ENCODE peak calls at places on chromosomes 5 and 9, in six cellular contexts. Y is lung, J is OCI-LY7, M is tibial nerve, R is astrocyte, Q is lower lobe of right lung. F is an unnamed sample. For H3K4me1, the result is how much of the 10 kb centered on the place peaks cover.

GRCh38 chr9:5089737-5090136 is 95.7 kb downstream of the INSL6 start:
- DNase-seq in R (no peak), J (no peak), Y (no peak), Q (no peak), M (no peak), F (no peak)

GRCh38 chr5:57298295-57298984 is 124.6 kb downstream of the GPBP1 start:
- DNase-seq in J (peak), M (peak), Y (peak), R (peak), Q (peak), F (peak)

GRCh38 chr9:120655005-120655622 is 59.2 kb downstream of the MEGF9 start:
- DNase-seq in Y (no peak), M (no peak), Q (no peak), J (no peak), R (peak), F (no peak)

GRCh38 chr5:40616791-40617190 is 62.9 kb upstream of the PTGER4 start:
- DNase-seq in R (no peak), J (no peak), M (no peak), Y (no peak), Q (no peak), F (no peak)

GRCh38 chr9:133103183-133103986 is 17.7 kb downstream of the RALGDS start:
- DNase-seq in R (no peak), M (peak), Y (peak), Q (peak), J (peak), F (no peak)

GRCh38 chr5:149455889-149456409 is 76.9 kb upstream of the IL17B start:
- DNase-seq in R (peak), M (no peak), J (no peak), Q (no peak), Y (no peak), F (no peak)

GRCh38 chr9:111158375-111158774 is 120.1 kb upstream of the LPAR1 start:
- DNase-seq in M (peak), J (no peak), R (peak), Y (no peak), Q (no peak), F (no peak)

GRCh38 chr9:96141666-96142065 is 160.3 kb downstream of the HSD17B3 start:
- DNase-seq in R (no peak), Y (no peak), J (no peak), M (no peak), Q (no peak), F (no peak)

GRCh38 chr5:137292461-137293025 is 206.6 kb downstream of the SPOCK1 start:
- DNase-seq in M (no peak), R (no peak), Q (no peak), Y (no peak), J (no peak), F (no peak)

GRCh38 chr5:171367424-171368370 is 20.0 kb upstream of the NPM1 start:
- DNase-seq in J (no peak), Q (no peak), Y (no peak), R (peak), M (no peak), F (no peak)

GRCh38 chr5:109907189-109907588 is 217.5 kb downstream of the MAN2A1 start:
- DNase-seq in J (no peak), Y (no peak), R (peak), Q (no peak), M (peak), F (no peak)

GRCh38 chr9:111566234-111566633 is 33.2 kb downstream of the PTGR1 start:
- DNase-seq in Y (no peak), Q (no peak), R (no peak), J (no peak), M (no peak), F (no peak)

GRCh38 chr9:20225841-20226240 is 396.5 kb downstream of the MLLT3 start:
- DNase-seq in M (no peak), Y (no peak), J (no peak), Q (no peak), R (no peak), F (no peak)

GRCh38 chr9:97526895-97527575 is 25.6 kb downstream of the TMOD1 start:
- DNase-seq in Y (no peak), M (no peak), J (no peak), Q (no peak), R (no peak), F (no peak)

GRCh38 chr9:127314911-127315310 is 50.3 kb downstream of the GARNL3 start:
- DNase-seq in M (no peak), R (no peak), Y (no peak), Q (no peak), J (no peak), F (no peak)

GRCh38 chr9:35859995-35860348 is 10.2 kb downstream of the OR13J1 start:
- DNase-seq in M (no peak), Q (no peak), R (no peak), J (no peak), Y (no peak), F (no peak)

GRCh38 chr5:146788918-146789317 is 89.6 kb downstream of the PPP2R2B start:
- DNase-seq in Y (no peak), J (no peak), R (no peak), M (no peak), Q (no peak), F (no peak)

DNA sequence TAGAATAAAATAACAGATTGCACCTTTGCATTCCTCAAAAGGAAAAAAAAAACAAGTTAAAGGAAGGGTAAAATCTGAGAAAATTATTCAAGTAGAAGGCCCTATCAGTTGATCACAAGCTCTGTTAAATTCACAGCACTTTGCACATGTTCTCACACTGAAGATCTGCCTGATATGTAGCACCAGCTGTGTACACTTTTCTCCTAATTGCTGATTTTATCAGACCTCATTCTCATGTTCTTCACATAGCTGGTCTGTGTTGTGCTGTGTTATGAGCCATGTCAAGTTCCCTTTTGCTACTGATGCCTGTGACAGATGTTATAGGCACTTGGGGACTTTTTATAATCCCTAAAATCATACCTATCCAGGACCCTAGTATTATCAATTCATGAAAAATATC is 390.4 kb upstream of the PRR16 start:
- DNase-seq in M (no peak), Y (no peak), Q (no peak), J (no peak), R (no peak), F (no peak)
- H3K27ac ChIP-seq in M (no peak), Y (no peak), Q (no peak), J (no peak), R (no peak), F (no peak)

DNA sequence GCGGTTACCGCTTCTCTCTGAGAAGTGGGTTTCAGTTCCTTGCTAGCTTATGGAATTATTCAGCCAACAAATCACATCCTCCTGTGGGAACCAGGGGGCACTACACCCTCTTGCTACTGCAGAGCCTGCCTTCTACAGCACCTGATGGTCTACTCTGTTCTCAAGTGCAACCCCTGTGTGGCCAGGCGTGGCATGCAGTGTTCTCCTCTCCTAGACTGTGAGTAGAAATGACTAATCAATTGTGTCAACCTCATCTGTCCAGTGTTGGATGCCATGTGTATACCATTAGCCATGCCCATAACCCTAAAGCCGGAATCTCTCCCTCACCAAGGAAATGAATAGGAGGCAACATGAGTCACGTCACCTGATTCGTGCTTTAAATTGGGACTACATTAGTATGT is 117.2 kb upstream of the LIFR start:
- DNase-seq in J (peak), M (no peak), R (no peak), Q (no peak), Y (no peak), F (no peak)
- H3K4me1 ChIP-seq in J (under half), M (under half), R (under half), Q (under half), Y (under half), F (under half)

GRCh38 chr9:124412228-124412575 is 3.0 kb downstream of the PSMB7 start:
- DNase-seq in Q (no peak), J (no peak), R (no peak), Y (no peak), M (no peak), F (no peak)

GRCh38 chr9:124414612-124415011 is 630 bp downstream of the PSMB7 start:
- DNase-seq in R (no peak), M (no peak), Y (no peak), Q (no peak), J (no peak), F (no peak)

GRCh38 chr9:124411514-124412227 is 3.6 kb downstream of the PSMB7 start:
- DNase-seq in Q (no peak), M (no peak), J (no peak), R (peak), Y (no peak), F (no peak)

GRCh38 chr9:124409410-124409809 is 5.8 kb downstream of the PSMB7 start:
- DNase-seq in Q (no peak), J (no peak), M (no peak), R (no peak), Y (no peak), F (no peak)

GRCh38 chr9:124410321-124410913 is 4.8 kb downstream of the PSMB7 start:
- DNase-seq in Q (no peak), M (no peak), J (no peak), R (no peak), Y (no peak), F (no peak)
- H3K27ac ChIP-seq in Q (no peak), M (no peak), J (no peak), R (peak), Y (no peak), F (no peak)

GRCh38 chr5:116497648-116498047 is 77.0 kb downstream of the SEMA6A start:
- DNase-seq in Y (no peak), R (no peak), J (peak), Q (no peak), M (no peak), F (no peak)

GRCh38 chr5:116492776-116493175 is 81.8 kb downstream of the SEMA6A start:
- DNase-seq in Q (no peak), J (peak), R (no peak), Y (no peak), M (no peak), F (no peak)

GRCh38 chr5:116495786-116496185 is 78.8 kb downstream of the SEMA6A start:
- DNase-seq in Q (no peak), Y (no peak), R (no peak), M (no peak), J (no peak), F (no peak)

GRCh38 chr5:116492016-116492623 is 82.5 kb downstream of the SEMA6A start:
- DNase-seq in R (peak), Y (no peak), J (peak), Q (no peak), M (peak), F (no peak)

GRCh38 chr5:116494784-116495480 is 79.7 kb downstream of the SEMA6A start:
- DNase-seq in R (no peak), Y (no peak), Q (no peak), M (no peak), J (peak), F (no peak)
- H3K4me1 ChIP-seq in R (under half), Y (under half), Q (under half), M (under half), J (under half), F (under half)